ENCODE peak calls at places on chromosomes 2 and 18, in nine cellular contexts. One of them, this sample, is unnamed. For H3K4me1, the result is how much of the 10 kb centered on the place peaks cover.

GRCh38 chr2:152409691-152410597 is 75.0 kb downstream of the FMNL2 start:
- DNase-seq in right cardiac atrium: no peak
- DNase-seq in heart left ventricle: no peak
- DNase-seq in hepatocyte: no peak
- DNase-seq in aorta: no peak
- DNase-seq in breast epithelium: no peak
- DNase-seq in CD8-positive, alpha-beta T cell: no peak
- DNase-seq in OCI-LY7: no peak
- DNase-seq in ascending aorta: no peak
- DNase-seq in this sample: no peak

GRCh38 chr18:46053368-46054095 is 18.5 kb downstream of the PSTPIP2 start:
- DNase-seq in breast epithelium: no peak
- DNase-seq in aorta: no peak
- DNase-seq in CD8-positive, alpha-beta T cell: no peak
- DNase-seq in OCI-LY7: no peak
- DNase-seq in ascending aorta: no peak
- DNase-seq in right cardiac atrium: no peak
- DNase-seq in heart left ventricle: no peak
- DNase-seq in hepatocyte: no peak
- DNase-seq in this sample: no peak

GRCh38 chr2:123485056-123485455 is 540.0 kb upstream of the CNTNAP5 start:
- DNase-seq in heart left ventricle: no peak
- DNase-seq in OCI-LY7: no peak
- DNase-seq in breast epithelium: no peak
- DNase-seq in ascending aorta: no peak
- DNase-seq in CD8-positive, alpha-beta T cell: no peak
- DNase-seq in aorta: no peak
- DNase-seq in hepatocyte: no peak
- DNase-seq in right cardiac atrium: no peak
- DNase-seq in this sample: no peak

GRCh38 chr18:49723648-49724180 is 89.6 kb downstream of the ACAA2 start:
- DNase-seq in hepatocyte: peak
- DNase-seq in breast epithelium: no peak
- DNase-seq in ascending aorta: no peak
- DNase-seq in heart left ventricle: no peak
- DNase-seq in right cardiac atrium: no peak
- DNase-seq in aorta: no peak
- DNase-seq in OCI-LY7: no peak
- DNase-seq in CD8-positive, alpha-beta T cell: no peak
- DNase-seq in this sample: no peak

GRCh38 chr18:42113529-42114191 is 158.6 kb downstream of the PIK3C3 start:
- DNase-seq in hepatocyte: no peak
- DNase-seq in aorta: no peak
- DNase-seq in ascending aorta: no peak
- DNase-seq in right cardiac atrium: no peak
- DNase-seq in heart left ventricle: no peak
- DNase-seq in CD8-positive, alpha-beta T cell: no peak
- DNase-seq in OCI-LY7: no peak
- DNase-seq in breast epithelium: no peak
- DNase-seq in this sample: no peak

GRCh38 chr2:135744761-135745314 is 3.2 kb downstream of the UBXN4 start:
- DNase-seq in ascending aorta: no peak
- DNase-seq in OCI-LY7: peak
- DNase-seq in CD8-positive, alpha-beta T cell: no peak
- DNase-seq in right cardiac atrium: no peak
- DNase-seq in heart left ventricle: no peak
- DNase-seq in aorta: no peak
- DNase-seq in breast epithelium: no peak
- DNase-seq in hepatocyte: peak
- DNase-seq in this sample: no peak

GRCh38 chr2:18066894-18067293 is 188.4 kb downstream of the KCNS3 start:
- DNase-seq in breast epithelium: no peak
- DNase-seq in heart left ventricle: no peak
- DNase-seq in right cardiac atrium: no peak
- DNase-seq in CD8-positive, alpha-beta T cell: no peak
- DNase-seq in OCI-LY7: no peak
- DNase-seq in hepatocyte: no peak
- DNase-seq in ascending aorta: no peak
- DNase-seq in aorta: no peak
- DNase-seq in this sample: no peak

GRCh38 chr2:16454621-16455020 is 211.0 kb downstream of the CYRIA start:
- DNase-seq in heart left ventricle: no peak
- DNase-seq in aorta: no peak
- DNase-seq in breast epithelium: no peak
- DNase-seq in OCI-LY7: no peak
- DNase-seq in right cardiac atrium: no peak
- DNase-seq in CD8-positive, alpha-beta T cell: no peak
- DNase-seq in hepatocyte: no peak
- DNase-seq in ascending aorta: no peak
- DNase-seq in this sample: no peak

GRCh38 chr18:33841221-33841967 is 263.4 kb downstream of the ASXL3 start:
- DNase-seq in heart left ventricle: no peak
- DNase-seq in breast epithelium: no peak
- DNase-seq in aorta: no peak
- DNase-seq in right cardiac atrium: no peak
- DNase-seq in hepatocyte: no peak
- DNase-seq in CD8-positive, alpha-beta T cell: no peak
- DNase-seq in OCI-LY7: peak
- DNase-seq in ascending aorta: no peak
- DNase-seq in this sample: no peak

GRCh38 chr2:207884127-207884526 is 114.4 kb upstream of the FZD5 start:
- DNase-seq in right cardiac atrium: no peak
- DNase-seq in CD8-positive, alpha-beta T cell: no peak
- DNase-seq in breast epithelium: no peak
- DNase-seq in ascending aorta: no peak
- DNase-seq in OCI-LY7: no peak
- DNase-seq in hepatocyte: no peak
- DNase-seq in aorta: no peak
- DNase-seq in heart left ventricle: no peak
- DNase-seq in this sample: no peak

GRCh38 chr18:54134053-54134452 is 90.4 kb downstream of the MBD2 start:
- DNase-seq in ascending aorta: no peak
- DNase-seq in CD8-positive, alpha-beta T cell: no peak
- DNase-seq in OCI-LY7: no peak
- DNase-seq in hepatocyte: no peak
- DNase-seq in heart left ventricle: no peak
- DNase-seq in breast epithelium: no peak
- DNase-seq in aorta: no peak
- DNase-seq in right cardiac atrium: no peak
- DNase-seq in this sample: no peak

GRCh38 chr18:34884456-34884855 is 156.8 kb upstream of the MAPRE2 start:
- DNase-seq in right cardiac atrium: no peak
- DNase-seq in heart left ventricle: no peak
- DNase-seq in hepatocyte: no peak
- DNase-seq in aorta: no peak
- DNase-seq in CD8-positive, alpha-beta T cell: no peak
- DNase-seq in OCI-LY7: no peak
- DNase-seq in ascending aorta: no peak
- DNase-seq in breast epithelium: no peak
- DNase-seq in this sample: no peak

GRCh38 chr2:172428841-172429173 is 1.4 kb downstream of the ITGA6 start:
- DNase-seq in right cardiac atrium: no peak
- DNase-seq in aorta: no peak
- DNase-seq in heart left ventricle: no peak
- DNase-seq in OCI-LY7: no peak
- DNase-seq in breast epithelium: no peak
- DNase-seq in CD8-positive, alpha-beta T cell: no peak
- DNase-seq in ascending aorta: no peak
- DNase-seq in hepatocyte: no peak
- DNase-seq in this sample: no peak

GRCh38 chr2:67289921-67290371 is 107.2 kb upstream of the ETAA1 start:
- DNase-seq in hepatocyte: no peak
- DNase-seq in heart left ventricle: no peak
- DNase-seq in OCI-LY7: no peak
- DNase-seq in CD8-positive, alpha-beta T cell: no peak
- DNase-seq in ascending aorta: no peak
- DNase-seq in aorta: no peak
- DNase-seq in right cardiac atrium: no peak
- DNase-seq in breast epithelium: no peak
- DNase-seq in this sample: no peak

GRCh38 chr2:72665448-72665847 is 160.4 kb downstream of the EXOC6B start:
- DNase-seq in CD8-positive, alpha-beta T cell: no peak
- DNase-seq in breast epithelium: no peak
- DNase-seq in ascending aorta: no peak
- DNase-seq in hepatocyte: no peak
- DNase-seq in right cardiac atrium: no peak
- DNase-seq in OCI-LY7: no peak
- DNase-seq in aorta: no peak
- DNase-seq in heart left ventricle: no peak
- DNase-seq in this sample: no peak

GRCh38 chr18:48605408-48605845 is 66.6 kb downstream of the CTIF start:
- DNase-seq in CD8-positive, alpha-beta T cell: no peak
- DNase-seq in right cardiac atrium: no peak
- DNase-seq in aorta: no peak
- DNase-seq in ascending aorta: no peak
- DNase-seq in hepatocyte: peak
- DNase-seq in heart left ventricle: no peak
- DNase-seq in OCI-LY7: peak
- DNase-seq in breast epithelium: no peak
- DNase-seq in this sample: no peak

GRCh38 chr2:226333388-226333787 is 466.2 kb downstream of the IRS1 start:
- DNase-seq in heart left ventricle: no peak
- DNase-seq in ascending aorta: no peak
- DNase-seq in breast epithelium: no peak
- DNase-seq in right cardiac atrium: no peak
- DNase-seq in CD8-positive, alpha-beta T cell: no peak
- DNase-seq in OCI-LY7: no peak
- DNase-seq in aorta: no peak
- DNase-seq in hepatocyte: no peak
- DNase-seq in this sample: no peak

DNA sequence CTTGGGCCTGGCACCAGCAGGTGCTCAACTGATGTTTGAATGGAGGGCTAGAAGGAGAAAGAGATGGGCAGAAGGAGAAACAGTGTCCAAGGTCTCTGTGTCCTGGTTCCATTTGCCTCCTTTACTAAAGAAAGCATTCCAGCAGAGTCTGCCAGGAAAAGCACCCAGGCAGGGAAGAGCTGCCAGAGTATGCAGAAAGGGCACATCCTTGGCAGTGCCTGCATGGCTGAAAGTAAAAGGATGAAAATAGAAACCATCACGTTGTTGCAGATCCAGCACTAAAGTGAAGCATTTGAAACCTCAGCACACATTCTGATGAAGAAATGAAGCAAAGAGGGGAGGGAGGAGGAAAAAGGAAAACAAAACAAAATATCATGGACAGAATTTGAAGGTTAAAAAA is 142.2 kb downstream of the ESCO1 start:
- DNase-seq in heart left ventricle: peak
- DNase-seq in hepatocyte: no peak
- DNase-seq in aorta: no peak
- DNase-seq in ascending aorta: no peak
- DNase-seq in OCI-LY7: no peak
- DNase-seq in breast epithelium: no peak
- DNase-seq in CD8-positive, alpha-beta T cell: no peak
- DNase-seq in right cardiac atrium: peak
- DNase-seq in this sample: no peak
- H3K4me1 ChIP-seq in heart left ventricle: under half
- H3K4me1 ChIP-seq in hepatocyte: under half
- H3K4me1 ChIP-seq in aorta: under half
- H3K4me1 ChIP-seq in ascending aorta: under half
- H3K4me1 ChIP-seq in OCI-LY7: under half
- H3K4me1 ChIP-seq in breast epithelium: under half
- H3K4me1 ChIP-seq in CD8-positive, alpha-beta T cell: under half
- H3K4me1 ChIP-seq in right cardiac atrium: under half
- H3K4me1 ChIP-seq in this sample: under half

DNA sequence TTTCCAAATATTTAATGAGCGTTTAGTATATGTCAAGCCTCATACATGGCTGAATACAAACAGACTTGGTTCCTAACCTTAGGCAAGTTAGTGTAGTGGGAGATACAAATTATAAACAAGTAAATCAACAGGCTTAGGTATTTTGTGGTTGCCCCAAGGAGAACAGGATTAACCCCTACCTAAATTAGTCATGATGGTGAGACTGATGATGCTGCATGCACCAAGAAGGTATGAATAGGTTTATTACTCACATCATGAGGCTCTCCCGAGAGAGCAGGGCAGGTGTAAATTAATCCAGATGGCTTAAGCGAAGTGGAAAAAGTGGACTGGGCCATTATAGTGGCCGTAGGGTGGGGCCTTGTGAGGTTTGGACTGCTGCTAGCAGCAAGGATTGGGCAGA is 118.1 kb upstream of the GCFC2 start:
- DNase-seq in breast epithelium: no peak
- DNase-seq in CD8-positive, alpha-beta T cell: no peak
- DNase-seq in right cardiac atrium: no peak
- DNase-seq in aorta: no peak
- DNase-seq in ascending aorta: no peak
- DNase-seq in OCI-LY7: no peak
- DNase-seq in hepatocyte: no peak
- DNase-seq in heart left ventricle: no peak
- DNase-seq in this sample: no peak
- H3K4me1 ChIP-seq in breast epithelium: under half
- H3K4me1 ChIP-seq in CD8-positive, alpha-beta T cell: under half
- H3K4me1 ChIP-seq in right cardiac atrium: under half
- H3K4me1 ChIP-seq in aorta: under half
- H3K4me1 ChIP-seq in ascending aorta: under half
- H3K4me1 ChIP-seq in OCI-LY7: under half
- H3K4me1 ChIP-seq in hepatocyte: under half
- H3K4me1 ChIP-seq in heart left ventricle: under half
- H3K4me1 ChIP-seq in this sample: under half

GRCh38 chr18:56284319-56284718 is 354.1 kb downstream of the TXNL1 start:
- DNase-seq in ascending aorta: no peak
- DNase-seq in breast epithelium: no peak
- DNase-seq in heart left ventricle: no peak
- DNase-seq in CD8-positive, alpha-beta T cell: no peak
- DNase-seq in hepatocyte: no peak
- DNase-seq in right cardiac atrium: no peak
- DNase-seq in aorta: no peak
- DNase-seq in OCI-LY7: no peak
- DNase-seq in this sample: no peak
- H3K4me1 ChIP-seq in ascending aorta: under half
- H3K4me1 ChIP-seq in breast epithelium: under half
- H3K4me1 ChIP-seq in heart left ventricle: under half
- H3K4me1 ChIP-seq in CD8-positive, alpha-beta T cell: under half
- H3K4me1 ChIP-seq in hepatocyte: under half
- H3K4me1 ChIP-seq in right cardiac atrium: under half
- H3K4me1 ChIP-seq in aorta: under half
- H3K4me1 ChIP-seq in OCI-LY7: under half
- H3K4me1 ChIP-seq in this sample: under half

DNA sequence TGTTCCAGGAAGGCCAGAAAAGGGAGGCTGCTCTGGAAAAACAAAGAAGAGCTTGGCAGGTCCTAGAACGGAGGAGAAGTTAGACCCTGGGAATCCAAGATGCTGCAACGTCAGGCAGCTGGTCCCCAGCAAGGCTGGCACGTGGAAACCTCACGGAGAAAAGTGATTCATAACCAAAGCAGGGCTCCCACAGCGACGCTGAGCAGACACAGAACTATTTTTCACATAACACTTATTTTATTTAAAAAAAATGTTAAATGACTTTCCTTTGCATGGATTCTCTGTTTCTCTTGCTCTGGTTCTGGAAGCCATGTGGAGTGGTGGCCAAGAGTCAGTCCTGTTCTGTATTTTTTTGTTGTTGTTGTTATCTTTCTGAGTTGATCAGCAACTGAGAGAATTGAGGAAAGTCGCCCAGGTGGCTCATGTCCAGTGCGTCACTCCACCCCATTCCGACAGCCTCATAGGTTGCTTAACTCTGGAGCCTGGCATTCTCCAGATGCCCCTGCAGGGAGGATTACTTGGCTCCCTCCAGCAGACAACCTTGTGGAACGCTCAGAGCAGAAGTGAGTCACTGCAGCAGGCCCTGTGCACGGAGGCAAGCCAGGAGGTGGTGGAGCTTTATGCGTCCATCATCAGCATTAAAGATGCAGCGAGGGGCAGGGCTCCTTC is 229.9 kb upstream of the HDAC4 start:
- DNase-seq in right cardiac atrium: no peak
- DNase-seq in CD8-positive, alpha-beta T cell: no peak
- DNase-seq in OCI-LY7: no peak
- DNase-seq in heart left ventricle: no peak
- DNase-seq in aorta: no peak
- DNase-seq in ascending aorta: no peak
- DNase-seq in breast epithelium: peak
- DNase-seq in hepatocyte: peak
- DNase-seq in this sample: no peak
- H3K4me1 ChIP-seq in right cardiac atrium: under half
- H3K4me1 ChIP-seq in CD8-positive, alpha-beta T cell: under half
- H3K4me1 ChIP-seq in OCI-LY7: under half
- H3K4me1 ChIP-seq in heart left ventricle: under half
- H3K4me1 ChIP-seq in aorta: under half
- H3K4me1 ChIP-seq in ascending aorta: under half
- H3K4me1 ChIP-seq in breast epithelium: under half
- H3K4me1 ChIP-seq in hepatocyte: under half
- H3K4me1 ChIP-seq in this sample: under half